ENCODE peak calls at places on chromosomes 7 and 10, in seven cellular contexts. C, R, M, Z, S, W and F are unnamed samples.

GRCh38 chr7:151470656-151471180 is 30.8 kb upstream of the CRYGN start:
- DNase-seq in R (no peak), W (no peak), C (no peak), Z (no peak), S (no peak), M (no peak), F (no peak)

GRCh38 chr7:128164061-128164954 is 76.8 kb upstream of the LEP start:
- DNase-seq in M (peak), Z (no peak), S (no peak), C (peak), R (peak), W (no peak), F (no peak)

GRCh38 chr7:26507375-26508068 is 215.9 kb downstream of the SNX10 start:
- DNase-seq in M (no peak), S (no peak), W (no peak), C (no peak), Z (no peak), R (no peak), F (no peak)

GRCh38 chr10:21726601-21727295 is 192.7 kb downstream of the MLLT10 start:
- DNase-seq in R (no peak), C (no peak), S (no peak), W (no peak), Z (no peak), M (peak), F (no peak)

GRCh38 chr7:157211710-157212109 is 73.0 kb downstream of the UBE3C start:
- DNase-seq in M (peak), R (peak), W (no peak), Z (no peak), C (no peak), S (no peak), F (no peak)

GRCh38 chr7:106217089-106217542 is 67.7 kb downstream of the NAMPT start:
- DNase-seq in W (no peak), M (peak), S (peak), C (peak), Z (no peak), R (peak), F (peak)

GRCh38 chr7:5452470-5452899 is 28.9 kb upstream of the TNRC18 start:
- DNase-seq in Z (no peak), R (peak), C (no peak), S (no peak), W (no peak), M (no peak), F (peak)

GRCh38 chr10:22597142-22597541 is 117.2 kb downstream of the PIP4K2A start:
- DNase-seq in C (no peak), S (no peak), W (no peak), M (no peak), Z (peak), R (no peak), F (no peak)

GRCh38 chr10:72162978-72163377 is 52.8 kb upstream of the ANAPC16 start:
- DNase-seq in W (no peak), Z (no peak), C (no peak), R (peak), M (peak), S (no peak), F (no peak)

GRCh38 chr10:102752934-102753664 is 9.4 kb downstream of the WBP1L start:
- DNase-seq in W (no peak), S (no peak), Z (no peak), M (peak), R (peak), C (peak), F (no peak)

GRCh38 chr7:151895695-151896485 is 19.0 kb upstream of the PRKAG2 start:
- DNase-seq in C (no peak), W (no peak), R (no peak), Z (no peak), M (no peak), S (no peak), F (no peak)

GRCh38 chr7:22860337-22860736 is 37.7 kb upstream of the TOMM7 start:
- DNase-seq in R (no peak), S (no peak), W (no peak), M (no peak), C (no peak), Z (no peak), F (no peak)

GRCh38 chr10:105844653-105845052 is 1203.6 kb downstream of the SORCS3 start:
- DNase-seq in M (no peak), C (no peak), W (no peak), S (no peak), R (no peak), Z (no peak), F (no peak)

GRCh38 chr7:22192778-22193177 is 164.2 kb downstream of the RAPGEF5 start:
- DNase-seq in C (no peak), W (no peak), S (no peak), R (no peak), M (no peak), Z (no peak), F (no peak)

GRCh38 chr10:112801748-112802147 is 148.3 kb upstream of the TCF7L2 start:
- DNase-seq in S (no peak), M (no peak), W (no peak), Z (no peak), C (no peak), R (no peak), F (no peak)

GRCh38 chr7:43650457-43651052 is 67.6 kb downstream of the STK17A start:
- DNase-seq in W (no peak), Z (no peak), M (peak), C (no peak), S (peak), R (peak), F (no peak)

GRCh38 chr7:140159487-140159886 is 17.3 kb downstream of the KDM7A start:
- DNase-seq in S (no peak), C (no peak), M (peak), W (no peak), R (peak), Z (no peak), F (no peak)

GRCh38 chr7:142152076-142152475 is 40.6 kb downstream of the MGAM2 start:
- DNase-seq in S (no peak), M (no peak), C (no peak), R (no peak), Z (no peak), W (no peak), F (no peak)

GRCh38 chr7:65798111-65799075 is 74.5 kb upstream of the VKORC1L1 start:
- DNase-seq in S (no peak), Z (no peak), R (peak), C (no peak), M (peak), W (no peak), F (no peak)

GRCh38 chr7:93054975-93055374 is 62.8 kb downstream of the SAMD9 start:
- DNase-seq in W (no peak), C (no peak), S (no peak), Z (no peak), R (no peak), M (no peak), F (no peak)

GRCh38 chr7:93830141-93830925 is 60.2 kb downstream of the TFPI2 start:
- DNase-seq in W (no peak), M (no peak), S (no peak), C (no peak), R (no peak), Z (no peak), F (no peak)

GRCh38 chr10:132617781-132618052 is 80.1 kb downstream of the INPP5A start:
- DNase-seq in M (no peak), C (no peak), Z (no peak), R (no peak), W (no peak), S (no peak), F (no peak)

GRCh38 chr7:73851410-73852338 is 9.3 kb upstream of the TMEM270 start:
- DNase-seq in S (no peak), W (no peak), M (peak), C (peak), R (peak), Z (no peak), F (no peak)

GRCh38 chr7:47227762-47228177 is 354.1 kb downstream of the TNS3 start:
- DNase-seq in S (no peak), Z (no peak), C (peak), R (peak), M (peak), W (no peak), F (no peak)

GRCh38 chr10:89327803-89328441 is at the start of gene IFIT3:
- DNase-seq in R (peak), S (peak), C (peak), W (no peak), Z (no peak), M (peak), F (no peak)

GRCh38 chr10:63129888-63130287 is 3.2 kb upstream of the NRBF2 start:
- DNase-seq in Z (no peak), S (no peak), M (peak), R (no peak), C (no peak), W (no peak), F (no peak)

GRCh38 chr10:52965938-52966401 is 193.4 kb upstream of the MBL2 start:
- DNase-seq in M (no peak), W (no peak), Z (peak), C (no peak), R (no peak), S (no peak), F (no peak)

GRCh38 chr7:139108256-139109187 is 998 bp downstream of the ZC3HAV1 start:
- DNase-seq in S (peak), C (peak), Z (no peak), W (no peak), M (peak), R (peak), F (no peak)

GRCh38 chr10:84177541-84178386 is 4.2 kb downstream of the GPR15LG start:
- DNase-seq in M (no peak), C (no peak), W (peak), S (peak), Z (no peak), R (no peak), F (no peak)

GRCh38 chr10:119650692-119651513 is at the start of gene BAG3:
- DNase-seq in C (peak), Z (peak), S (peak), M (peak), R (peak), W (peak), F (peak)

GRCh38 chr7:5681979-5682546 is 99.4 kb downstream of the RNF216 start:
- DNase-seq in M (no peak), C (no peak), W (no peak), Z (no peak), S (no peak), R (no peak), F (no peak)

GRCh38 chr10:86969421-86970041 is 1.2 kb downstream of the ADIRF start:
- DNase-seq in R (peak), W (no peak), M (peak), Z (no peak), C (no peak), S (no peak), F (no peak)

GRCh38 chr10:36173364-36173763 is 531.3 kb upstream of the FZD8 start:
- DNase-seq in R (no peak), W (no peak), C (no peak), M (peak), S (peak), Z (no peak), F (no peak)

GRCh38 chr7:7996568-7996967 is 28.0 kb downstream of the GLCCI1 start:
- DNase-seq in R (peak), S (no peak), C (no peak), W (no peak), Z (no peak), M (no peak), F (no peak)